ENCODE peak calls at places on chromosomes 4 and X, in six cellular contexts. One of them, this sample, is unnamed.

GRCh38 chr4:8525383-8526120 is 54.6 kb upstream of the GPR78 start:
- DNase-seq in ovary: peak
- DNase-seq in left lung: no peak
- DNase-seq in skeletal muscle cell: no peak
- DNase-seq in T47D: no peak
- DNase-seq in Kasumi-1: no peak
- DNase-seq in this sample: no peak

GRCh38 chr4:40486534-40486933 is 143.1 kb downstream of the RBM47 start:
- DNase-seq in ovary: no peak
- DNase-seq in left lung: no peak
- DNase-seq in skeletal muscle cell: peak
- DNase-seq in T47D: no peak
- DNase-seq in Kasumi-1: no peak
- DNase-seq in this sample: no peak

GRCh38 chrX:83529950-83530349 is 21.9 kb downstream of the POU3F4 start:
- DNase-seq in ovary: no peak
- DNase-seq in left lung: no peak
- DNase-seq in skeletal muscle cell: no peak
- DNase-seq in T47D: peak
- DNase-seq in Kasumi-1: no peak
- DNase-seq in this sample: no peak

GRCh38 chrX:24026403-24026801 is 584 bp downstream of the KLHL15 start:
- DNase-seq in ovary: no peak
- DNase-seq in left lung: no peak
- DNase-seq in skeletal muscle cell: no peak
- DNase-seq in T47D: peak
- DNase-seq in Kasumi-1: no peak
- DNase-seq in this sample: peak

GRCh38 chr4:44623687-44624086 is 27.7 kb downstream of the YIPF7 start:
- DNase-seq in ovary: no peak
- DNase-seq in left lung: no peak
- DNase-seq in skeletal muscle cell: no peak
- DNase-seq in T47D: no peak
- DNase-seq in Kasumi-1: no peak
- DNase-seq in this sample: no peak

GRCh38 chr4:83112678-83113428 is 1.7 kb downstream of the PLAC8 start:
- DNase-seq in ovary: no peak
- DNase-seq in left lung: no peak
- DNase-seq in skeletal muscle cell: no peak
- DNase-seq in T47D: peak
- DNase-seq in Kasumi-1: peak
- DNase-seq in this sample: peak

GRCh38 chr4:164772076-164772475 is 18.1 kb downstream of the SMIM31 start:
- DNase-seq in ovary: no peak
- DNase-seq in left lung: no peak
- DNase-seq in skeletal muscle cell: no peak
- DNase-seq in T47D: no peak
- DNase-seq in Kasumi-1: no peak
- DNase-seq in this sample: no peak

GRCh38 chrX:129496625-129497024 is 26.7 kb downstream of the SMARCA1 start:
- DNase-seq in ovary: no peak
- DNase-seq in left lung: no peak
- DNase-seq in skeletal muscle cell: peak
- DNase-seq in T47D: no peak
- DNase-seq in Kasumi-1: no peak
- DNase-seq in this sample: no peak

GRCh38 chr4:3204021-3204431 is 44.9 kb upstream of the MSANTD1 start:
- DNase-seq in ovary: no peak
- DNase-seq in left lung: no peak
- DNase-seq in skeletal muscle cell: no peak
- DNase-seq in T47D: no peak
- DNase-seq in Kasumi-1: no peak
- DNase-seq in this sample: no peak

GRCh38 chr4:89838005-89838404 is 1.0 kb upstream of the SNCA start:
- DNase-seq in ovary: no peak
- DNase-seq in left lung: no peak
- DNase-seq in skeletal muscle cell: no peak
- DNase-seq in T47D: no peak
- DNase-seq in Kasumi-1: peak
- DNase-seq in this sample: peak

GRCh38 chr4:8275511-8275910 is 6.0 kb downstream of the HTRA3 start:
- DNase-seq in ovary: no peak
- DNase-seq in left lung: no peak
- DNase-seq in skeletal muscle cell: no peak
- DNase-seq in T47D: no peak
- DNase-seq in Kasumi-1: no peak
- DNase-seq in this sample: no peak

GRCh38 chr4:23660865-23661264 is 229.0 kb downstream of the PPARGC1A start:
- DNase-seq in ovary: no peak
- DNase-seq in left lung: no peak
- DNase-seq in skeletal muscle cell: no peak
- DNase-seq in T47D: no peak
- DNase-seq in Kasumi-1: no peak
- DNase-seq in this sample: no peak

GRCh38 chrX:119945481-119945880 is 1.9 kb upstream of the NKAP start:
- DNase-seq in ovary: no peak
- DNase-seq in left lung: no peak
- DNase-seq in skeletal muscle cell: no peak
- DNase-seq in T47D: no peak
- DNase-seq in Kasumi-1: no peak
- DNase-seq in this sample: no peak

GRCh38 chr4:25976780-25977179 is 62.8 kb downstream of the SMIM20 start:
- DNase-seq in ovary: no peak
- DNase-seq in left lung: no peak
- DNase-seq in skeletal muscle cell: no peak
- DNase-seq in T47D: no peak
- DNase-seq in Kasumi-1: no peak
- DNase-seq in this sample: no peak

GRCh38 chr4:32192991-32193390 is 1472.8 kb downstream of the PCDH7 start:
- DNase-seq in ovary: no peak
- DNase-seq in left lung: no peak
- DNase-seq in skeletal muscle cell: no peak
- DNase-seq in T47D: no peak
- DNase-seq in Kasumi-1: no peak
- DNase-seq in this sample: no peak

GRCh38 chr4:8907596-8908205 is 36.1 kb upstream of the HMX1 start:
- DNase-seq in ovary: no peak
- DNase-seq in left lung: peak
- DNase-seq in skeletal muscle cell: no peak
- DNase-seq in T47D: no peak
- DNase-seq in Kasumi-1: no peak
- DNase-seq in this sample: no peak

GRCh38 chrX:31314921-31315320 is 243.1 kb upstream of the FTHL17 start:
- DNase-seq in ovary: no peak
- DNase-seq in left lung: no peak
- DNase-seq in skeletal muscle cell: no peak
- DNase-seq in T47D: no peak
- DNase-seq in Kasumi-1: no peak
- DNase-seq in this sample: no peak

GRCh38 chr4:142480244-142480643 is 365.9 kb downstream of the INPP4B start:
- DNase-seq in ovary: no peak
- DNase-seq in left lung: no peak
- DNase-seq in skeletal muscle cell: peak
- DNase-seq in T47D: no peak
- DNase-seq in Kasumi-1: no peak
- DNase-seq in this sample: no peak

GRCh38 chr4:15327311-15328298 is 100.2 kb upstream of the C1QTNF7 start:
- DNase-seq in ovary: no peak
- DNase-seq in left lung: no peak
- DNase-seq in skeletal muscle cell: peak
- DNase-seq in T47D: no peak
- DNase-seq in Kasumi-1: no peak
- DNase-seq in this sample: no peak

GRCh38 chr4:101103381-101104142 is 243.8 kb downstream of the PPP3CA start:
- DNase-seq in ovary: no peak
- DNase-seq in left lung: no peak
- DNase-seq in skeletal muscle cell: no peak
- DNase-seq in T47D: peak
- DNase-seq in Kasumi-1: peak
- DNase-seq in this sample: peak

GRCh38 chr4:72205831-72206230 is 174.0 kb downstream of the NPFFR2 start:
- DNase-seq in ovary: no peak
- DNase-seq in left lung: no peak
- DNase-seq in skeletal muscle cell: no peak
- DNase-seq in T47D: no peak
- DNase-seq in Kasumi-1: no peak
- DNase-seq in this sample: no peak

GRCh38 chr4:84319124-84319523 is 180.0 kb downstream of the NKX6-1 start:
- DNase-seq in ovary: no peak
- DNase-seq in left lung: peak
- DNase-seq in skeletal muscle cell: peak
- DNase-seq in T47D: peak
- DNase-seq in Kasumi-1: no peak
- DNase-seq in this sample: no peak

GRCh38 chrX:153779891-153780677 is 757 bp upstream of the SRPK3 start:
- DNase-seq in ovary: no peak
- DNase-seq in left lung: no peak
- DNase-seq in skeletal muscle cell: no peak
- DNase-seq in T47D: no peak
- DNase-seq in Kasumi-1: no peak
- DNase-seq in this sample: peak

GRCh38 chr4:2288051-2288541 is 26.2 kb upstream of the MXD4 start:
- DNase-seq in ovary: no peak
- DNase-seq in left lung: peak
- DNase-seq in skeletal muscle cell: no peak
- DNase-seq in T47D: no peak
- DNase-seq in Kasumi-1: no peak
- DNase-seq in this sample: no peak

GRCh38 chrX:67619253-67619652 is 75.4 kb downstream of the AR start:
- DNase-seq in ovary: no peak
- DNase-seq in left lung: no peak
- DNase-seq in skeletal muscle cell: peak
- DNase-seq in T47D: no peak
- DNase-seq in Kasumi-1: no peak
- DNase-seq in this sample: no peak

GRCh38 chr4:87038837-87039715 is 104.3 kb downstream of the AFF1 start:
- DNase-seq in ovary: no peak
- DNase-seq in left lung: peak
- DNase-seq in skeletal muscle cell: peak
- DNase-seq in T47D: no peak
- DNase-seq in Kasumi-1: no peak
- DNase-seq in this sample: no peak

GRCh38 chr4:71333960-71334951 is 4.6 kb upstream of the SLC4A4 start:
- DNase-seq in ovary: no peak
- DNase-seq in left lung: no peak
- DNase-seq in skeletal muscle cell: no peak
- DNase-seq in T47D: no peak
- DNase-seq in Kasumi-1: no peak
- DNase-seq in this sample: no peak

GRCh38 chr4:121164291-121164690 is at the start of gene TNIP3:
- DNase-seq in ovary: no peak
- DNase-seq in left lung: no peak
- DNase-seq in skeletal muscle cell: no peak
- DNase-seq in T47D: no peak
- DNase-seq in Kasumi-1: peak
- DNase-seq in this sample: no peak

GRCh38 chr4:172153694-172154093 is 340.5 kb downstream of the GALNTL6 start:
- DNase-seq in ovary: no peak
- DNase-seq in left lung: no peak
- DNase-seq in skeletal muscle cell: no peak
- DNase-seq in T47D: no peak
- DNase-seq in Kasumi-1: no peak
- DNase-seq in this sample: no peak

GRCh38 chrX:38923451-38923969 is 122.3 kb downstream of the MID1IP1 start:
- DNase-seq in ovary: no peak
- DNase-seq in left lung: no peak
- DNase-seq in skeletal muscle cell: no peak
- DNase-seq in T47D: no peak
- DNase-seq in Kasumi-1: no peak
- DNase-seq in this sample: no peak

This sample was measured in KBM-7.